ENCODE peak calls at places on chromosomes 1 and 21, in eight cellular contexts. One of them, this sample, is unnamed. For H3K36me3, the result is how much of the 10 kb centered on the place peaks cover.

GRCh38 chr1:223847781-223848345 is 2.1 kb upstream of the TP53BP2 start:
- DNase-seq in Peyer's patch: no peak
- DNase-seq in heart right ventricle: no peak
- DNase-seq in endodermal cell: no peak
- DNase-seq in stomach: no peak
- DNase-seq in neural progenitor cell: no peak
- DNase-seq in HCT116: no peak
- DNase-seq in ascending aorta: no peak
- DNase-seq in this sample: no peak

GRCh38 chr1:61334718-61335589 is 252.6 kb downstream of the NFIA start:
- DNase-seq in Peyer's patch: no peak
- DNase-seq in heart right ventricle: peak
- DNase-seq in endodermal cell: no peak
- DNase-seq in stomach: peak
- DNase-seq in neural progenitor cell: no peak
- DNase-seq in HCT116: no peak
- DNase-seq in ascending aorta: peak
- DNase-seq in this sample: no peak

GRCh38 chr1:159012495-159012894 is 2.8 kb downstream of the IFI16 start:
- DNase-seq in Peyer's patch: peak
- DNase-seq in heart right ventricle: peak
- DNase-seq in endodermal cell: no peak
- DNase-seq in stomach: no peak
- DNase-seq in neural progenitor cell: peak
- DNase-seq in HCT116: no peak
- DNase-seq in ascending aorta: no peak
- DNase-seq in this sample: peak

GRCh38 chr1:227781314-227781930 is 34.1 kb upstream of the PRSS38 start:
- DNase-seq in Peyer's patch: no peak
- DNase-seq in heart right ventricle: peak
- DNase-seq in endodermal cell: peak
- DNase-seq in stomach: peak
- DNase-seq in neural progenitor cell: no peak
- DNase-seq in HCT116: no peak
- DNase-seq in ascending aorta: peak
- DNase-seq in this sample: no peak

GRCh38 chr1:26126321-26127084 is 14.9 kb downstream of the PDIK1L start:
- DNase-seq in Peyer's patch: peak
- DNase-seq in heart right ventricle: no peak
- DNase-seq in endodermal cell: no peak
- DNase-seq in stomach: peak
- DNase-seq in neural progenitor cell: no peak
- DNase-seq in HCT116: no peak
- DNase-seq in ascending aorta: no peak
- DNase-seq in this sample: no peak

GRCh38 chr1:230500063-230500462 is 73.9 kb upstream of the PGBD5 start:
- DNase-seq in Peyer's patch: no peak
- DNase-seq in heart right ventricle: no peak
- DNase-seq in endodermal cell: no peak
- DNase-seq in stomach: no peak
- DNase-seq in neural progenitor cell: no peak
- DNase-seq in HCT116: no peak
- DNase-seq in ascending aorta: no peak
- DNase-seq in this sample: no peak

GRCh38 chr1:197614916-197615692 is 160.2 kb downstream of the DENND1B start:
- DNase-seq in Peyer's patch: peak
- DNase-seq in heart right ventricle: no peak
- DNase-seq in endodermal cell: peak
- DNase-seq in stomach: peak
- DNase-seq in neural progenitor cell: peak
- DNase-seq in HCT116: peak
- DNase-seq in ascending aorta: no peak
- DNase-seq in this sample: no peak

GRCh38 chr21:26433386-26433785 is 139.7 kb downstream of the CYYR1 start:
- DNase-seq in Peyer's patch: no peak
- DNase-seq in heart right ventricle: no peak
- DNase-seq in endodermal cell: no peak
- DNase-seq in stomach: no peak
- DNase-seq in neural progenitor cell: no peak
- DNase-seq in HCT116: no peak
- DNase-seq in ascending aorta: no peak
- DNase-seq in this sample: no peak

GRCh38 chr1:102593276-102593675 is 515.0 kb downstream of the COL11A1 start:
- DNase-seq in Peyer's patch: no peak
- DNase-seq in heart right ventricle: no peak
- DNase-seq in endodermal cell: no peak
- DNase-seq in stomach: no peak
- DNase-seq in neural progenitor cell: no peak
- DNase-seq in HCT116: no peak
- DNase-seq in ascending aorta: no peak
- DNase-seq in this sample: no peak

GRCh38 chr1:87402192-87403046 is 73.7 kb downstream of the LMO4 start:
- DNase-seq in Peyer's patch: no peak
- DNase-seq in heart right ventricle: peak
- DNase-seq in endodermal cell: no peak
- DNase-seq in stomach: no peak
- DNase-seq in neural progenitor cell: no peak
- DNase-seq in HCT116: no peak
- DNase-seq in ascending aorta: no peak
- DNase-seq in this sample: peak

GRCh38 chr1:19597463-19598309 is 46.4 kb upstream of the NBL1 start:
- DNase-seq in Peyer's patch: no peak
- DNase-seq in heart right ventricle: no peak
- DNase-seq in endodermal cell: peak
- DNase-seq in stomach: no peak
- DNase-seq in neural progenitor cell: no peak
- DNase-seq in HCT116: peak
- DNase-seq in ascending aorta: no peak
- DNase-seq in this sample: peak

GRCh38 chr1:59738591-59739015 is 76.1 kb upstream of the HOOK1 start:
- DNase-seq in Peyer's patch: no peak
- DNase-seq in heart right ventricle: no peak
- DNase-seq in endodermal cell: no peak
- DNase-seq in stomach: no peak
- DNase-seq in neural progenitor cell: no peak
- DNase-seq in HCT116: no peak
- DNase-seq in ascending aorta: no peak
- DNase-seq in this sample: no peak

GRCh38 chr21:18155508-18156193 is 89.0 kb upstream of the CHODL start:
- DNase-seq in Peyer's patch: no peak
- DNase-seq in heart right ventricle: no peak
- DNase-seq in endodermal cell: no peak
- DNase-seq in stomach: no peak
- DNase-seq in neural progenitor cell: peak
- DNase-seq in HCT116: no peak
- DNase-seq in ascending aorta: no peak
- DNase-seq in this sample: no peak

GRCh38 chr1:14949836-14950674 is 203.5 kb upstream of the TMEM51 start:
- DNase-seq in Peyer's patch: no peak
- DNase-seq in heart right ventricle: no peak
- DNase-seq in endodermal cell: peak
- DNase-seq in stomach: no peak
- DNase-seq in neural progenitor cell: peak
- DNase-seq in HCT116: no peak
- DNase-seq in ascending aorta: no peak
- DNase-seq in this sample: no peak

GRCh38 chr1:53663525-53664300 is 75.3 kb downstream of the GLIS1 start:
- DNase-seq in Peyer's patch: no peak
- DNase-seq in heart right ventricle: no peak
- DNase-seq in endodermal cell: no peak
- DNase-seq in stomach: no peak
- DNase-seq in neural progenitor cell: no peak
- DNase-seq in HCT116: no peak
- DNase-seq in ascending aorta: no peak
- DNase-seq in this sample: no peak

GRCh38 chr1:59845091-59845490 is 30.3 kb downstream of the HOOK1 start:
- DNase-seq in Peyer's patch: no peak
- DNase-seq in heart right ventricle: no peak
- DNase-seq in endodermal cell: no peak
- DNase-seq in stomach: no peak
- DNase-seq in neural progenitor cell: peak
- DNase-seq in HCT116: no peak
- DNase-seq in ascending aorta: no peak
- DNase-seq in this sample: no peak

GRCh38 chr1:117231748-117232373 is 21.1 kb upstream of the VTCN1 start:
- DNase-seq in Peyer's patch: no peak
- DNase-seq in heart right ventricle: no peak
- DNase-seq in endodermal cell: no peak
- DNase-seq in stomach: peak
- DNase-seq in neural progenitor cell: no peak
- DNase-seq in HCT116: no peak
- DNase-seq in ascending aorta: no peak
- DNase-seq in this sample: no peak

GRCh38 chr1:77283701-77284425 is 2.0 kb downstream of the AK5 start:
- DNase-seq in Peyer's patch: no peak
- DNase-seq in heart right ventricle: no peak
- DNase-seq in endodermal cell: no peak
- DNase-seq in stomach: no peak
- DNase-seq in neural progenitor cell: no peak
- DNase-seq in HCT116: no peak
- DNase-seq in ascending aorta: no peak
- DNase-seq in this sample: no peak

GRCh38 chr1:28893403-28894102 is 20.8 kb upstream of the EPB41 start:
- DNase-seq in Peyer's patch: no peak
- DNase-seq in heart right ventricle: no peak
- DNase-seq in endodermal cell: peak
- DNase-seq in stomach: no peak
- DNase-seq in neural progenitor cell: peak
- DNase-seq in HCT116: no peak
- DNase-seq in ascending aorta: no peak
- DNase-seq in this sample: no peak

GRCh38 chr21:21463456-21463855 is 465.2 kb downstream of the NCAM2 start:
- DNase-seq in Peyer's patch: no peak
- DNase-seq in heart right ventricle: no peak
- DNase-seq in endodermal cell: no peak
- DNase-seq in stomach: no peak
- DNase-seq in neural progenitor cell: no peak
- DNase-seq in HCT116: no peak
- DNase-seq in ascending aorta: no peak
- DNase-seq in this sample: no peak

GRCh38 chr1:66176828-66177227 is 357.1 kb upstream of the SGIP1 start:
- DNase-seq in Peyer's patch: no peak
- DNase-seq in heart right ventricle: no peak
- DNase-seq in endodermal cell: peak
- DNase-seq in stomach: no peak
- DNase-seq in neural progenitor cell: no peak
- DNase-seq in HCT116: no peak
- DNase-seq in ascending aorta: no peak
- DNase-seq in this sample: no peak

GRCh38 chr1:32345289-32345827 is 9.3 kb upstream of the MARCKSL1 start:
- DNase-seq in Peyer's patch: peak
- DNase-seq in heart right ventricle: no peak
- DNase-seq in endodermal cell: no peak
- DNase-seq in stomach: peak
- DNase-seq in neural progenitor cell: no peak
- DNase-seq in HCT116: no peak
- DNase-seq in ascending aorta: no peak
- DNase-seq in this sample: no peak

GRCh38 chr1:3403388-3404179 is 50.9 kb upstream of the ARHGEF16 start:
- DNase-seq in Peyer's patch: no peak
- DNase-seq in heart right ventricle: no peak
- DNase-seq in endodermal cell: peak
- DNase-seq in stomach: no peak
- DNase-seq in neural progenitor cell: peak
- DNase-seq in HCT116: no peak
- DNase-seq in ascending aorta: no peak
- DNase-seq in this sample: no peak

GRCh38 chr1:37561794-37562132 is 5.0 kb downstream of the DNALI1 start:
- DNase-seq in Peyer's patch: peak
- DNase-seq in heart right ventricle: no peak
- DNase-seq in endodermal cell: peak
- DNase-seq in stomach: no peak
- DNase-seq in neural progenitor cell: peak
- DNase-seq in HCT116: peak
- DNase-seq in ascending aorta: no peak
- DNase-seq in this sample: peak
- TF ChIP-seq CTCF in Peyer's patch: peak
- TF ChIP-seq CTCF in heart right ventricle: peak
- TF ChIP-seq CTCF in endodermal cell: peak
- TF ChIP-seq CTCF in stomach: no peak
- TF ChIP-seq CTCF in neural progenitor cell: peak
- TF ChIP-seq CTCF in HCT116: peak
- TF ChIP-seq CTCF in ascending aorta: peak
- TF ChIP-seq CTCF in this sample: peak

GRCh38 chr1:43573066-43573799 is 42.5 kb downstream of the PTPRF start:
- DNase-seq in Peyer's patch: no peak
- DNase-seq in heart right ventricle: no peak
- DNase-seq in endodermal cell: no peak
- DNase-seq in stomach: no peak
- DNase-seq in neural progenitor cell: peak
- DNase-seq in HCT116: no peak
- DNase-seq in ascending aorta: no peak
- DNase-seq in this sample: no peak
- H3K36me3 ChIP-seq in Peyer's patch: under half
- H3K36me3 ChIP-seq in heart right ventricle: under half
- H3K36me3 ChIP-seq in endodermal cell: under half
- H3K36me3 ChIP-seq in stomach: half or more
- H3K36me3 ChIP-seq in neural progenitor cell: under half
- H3K36me3 ChIP-seq in HCT116: half or more
- H3K36me3 ChIP-seq in ascending aorta: under half
- H3K36me3 ChIP-seq in this sample: under half

DNA sequence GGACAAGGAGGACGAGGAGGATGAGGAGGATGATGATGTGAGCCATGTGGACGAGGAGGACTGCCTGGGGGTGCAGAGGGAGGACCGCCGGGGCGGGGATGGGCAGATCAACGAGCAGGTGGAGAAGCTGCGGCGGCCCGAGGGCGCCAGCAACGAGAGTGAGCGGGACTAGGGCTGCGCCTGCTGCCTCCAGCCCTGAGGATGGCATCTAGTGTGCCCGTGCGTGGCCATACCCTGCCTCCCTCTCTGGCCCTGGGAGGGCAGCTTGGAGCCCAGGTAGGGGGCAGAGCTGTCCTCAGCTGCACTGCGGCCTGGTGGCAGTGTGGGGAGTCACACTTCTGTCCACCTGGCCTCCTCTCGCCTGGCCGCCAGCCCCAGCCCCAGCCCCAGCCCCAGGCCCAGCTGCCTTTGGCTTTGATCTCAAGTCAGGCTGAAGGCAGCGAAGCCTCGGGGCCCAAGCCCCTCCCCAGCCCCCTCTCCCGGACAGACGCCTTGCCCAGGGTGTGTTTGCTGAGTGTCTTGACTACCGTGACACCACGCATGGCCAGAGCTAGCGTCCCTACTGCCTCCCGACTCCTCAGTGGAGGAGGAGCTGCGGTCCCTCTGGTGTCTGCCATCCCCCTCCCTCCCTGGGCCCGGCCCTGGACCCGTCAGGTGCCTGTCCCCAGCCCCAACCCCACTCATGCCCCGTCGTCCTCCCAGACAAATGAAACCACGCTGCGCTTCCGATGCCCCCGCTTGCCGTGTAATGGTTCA is 155.2 kb downstream of the PEX14 start:
- DNase-seq in Peyer's patch: no peak
- DNase-seq in heart right ventricle: peak
- DNase-seq in endodermal cell: no peak
- DNase-seq in stomach: no peak
- DNase-seq in neural progenitor cell: no peak
- DNase-seq in HCT116: no peak
- DNase-seq in ascending aorta: no peak
- DNase-seq in this sample: no peak
- TF ChIP-seq CTCF in Peyer's patch: no peak
- TF ChIP-seq CTCF in heart right ventricle: no peak
- TF ChIP-seq CTCF in endodermal cell: peak
- TF ChIP-seq CTCF in stomach: no peak
- TF ChIP-seq CTCF in neural progenitor cell: no peak
- TF ChIP-seq CTCF in HCT116: no peak
- TF ChIP-seq CTCF in ascending aorta: no peak
- TF ChIP-seq CTCF in this sample: no peak

GRCh38 chr1:94119796-94120590 is 955 bp downstream of the ABCA4 start:
- DNase-seq in Peyer's patch: no peak
- DNase-seq in heart right ventricle: no peak
- DNase-seq in endodermal cell: peak
- DNase-seq in stomach: no peak
- DNase-seq in neural progenitor cell: peak
- DNase-seq in HCT116: no peak
- DNase-seq in ascending aorta: no peak
- DNase-seq in this sample: no peak
- H3K36me3 ChIP-seq in Peyer's patch: under half
- H3K36me3 ChIP-seq in heart right ventricle: under half
- H3K36me3 ChIP-seq in endodermal cell: under half
- H3K36me3 ChIP-seq in stomach: under half
- H3K36me3 ChIP-seq in neural progenitor cell: under half
- H3K36me3 ChIP-seq in HCT116: under half
- H3K36me3 ChIP-seq in ascending aorta: under half
- H3K36me3 ChIP-seq in this sample: under half